ENCODE peak calls at places on chromosome 16, in seven cellular contexts. G is stimulated activated CD8-positive, alpha-beta memory T cell treated with anti-CD3 and anti-CD28 coated beads, Interleukin-15, amount 100 ng/mL, for 24 hours; K is effector memory CD8-positive, alpha-beta T cell; R is stimulated activated effector memory CD8-positive, alpha-beta T cell treated with anti-CD3 and anti-CD28 coated beads, Interleukin-12 subunit alpha, Interleukin-12 subunit beta, amount 100 ng/mL, for 72 hours; H is nephron progenitor cell; F is NAMALWA; M is uterus. Z is an unnamed sample.

GRCh38 chr16:58042001-58042885 is 16.7 kb downstream of the MMP15 start:
- DNase-seq in R (no peak), G (no peak), H (no peak), K (no peak), F (no peak), M (no peak), Z (no peak)

GRCh38 chr16:72875291-72876036 is 172.5 kb downstream of the ZFHX3 start:
- DNase-seq in M (no peak), K (no peak), G (no peak), H (no peak), F (no peak), R (no peak), Z (no peak)

GRCh38 chr16:75572859-75573542 is 6.8 kb downstream of the GABARAPL2 start:
- DNase-seq in K (no peak), M (no peak), G (no peak), H (no peak), R (no peak), F (no peak), Z (no peak)

GRCh38 chr16:12829096-12829888 is 25.6 kb upstream of the CPPED1 start:
- DNase-seq in H (no peak), G (no peak), M (no peak), K (no peak), R (no peak), F (no peak), Z (no peak)

GRCh38 chr16:20830372-20830771 is 24.0 kb downstream of the REXO5 start:
- DNase-seq in H (no peak), F (no peak), M (no peak), G (no peak), R (no peak), K (no peak), Z (no peak)

GRCh38 chr16:3183445-3184139 is 4.4 kb upstream of the OR1F1 start:
- DNase-seq in M (no peak), G (no peak), R (no peak), H (peak; percentile 23), K (no peak), F (no peak), Z (no peak)

GRCh38 chr16:8905168-8905762 is 23.1 kb downstream of the LITAFD start:
- DNase-seq in H (no peak), G (no peak), R (no peak), F (peak; percentile 78), M (no peak), K (no peak), Z (no peak)

GRCh38 chr16:26911436-26911835 is 155.3 kb upstream of the C16orf82 start:
- DNase-seq in K (no peak), G (no peak), M (no peak), F (no peak), H (no peak), R (no peak), Z (no peak)

GRCh38 chr16:31877876-31878642 is 4.5 kb downstream of the ZNF267 start:
- DNase-seq in H (no peak), M (no peak), G (no peak), K (no peak), F (no peak), R (no peak), Z (no peak)

GRCh38 chr16:31331141-31331764 is 23.7 kb upstream of the ITGAX start:
- DNase-seq in K (peak; percentile 20), F (no peak), M (no peak), R (peak; percentile 51), H (peak; percentile 56), G (no peak), Z (no peak)

GRCh38 chr16:71610936-71611871 is 14.8 kb upstream of the MARVELD3 start:
- DNase-seq in R (peak; percentile 92), F (peak; percentile 80), M (peak; percentile 34), K (peak; percentile 76), H (peak; percentile 96), G (peak; percentile 76), Z (no peak)

Z was measured in keratinocyte.